ENCODE peak calls at places on chromosomes 12 and 14, in four cellular contexts. H, J, Y and U are unnamed samples. For H3K36me3, the result is how much of the 10 kb centered on the place peaks cover.

GRCh38 chr12:110737532-110737931 is 5.2 kb downstream of the PPP1CC start:
- DNase-seq in H (no peak), Y (no peak), J (no peak), U (no peak)

GRCh38 chr14:100402631-100403030 is 79.5 kb downstream of the SLC25A47 start:
- DNase-seq in J (no peak), H (peak), Y (no peak), U (no peak)

GRCh38 chr12:17588968-17589367 is 501.0 kb downstream of the RERGL start:
- DNase-seq in H (no peak), Y (no peak), J (peak), U (no peak)

GRCh38 chr12:19527876-19528275 is 88.6 kb downstream of the AEBP2 start:
- DNase-seq in Y (no peak), J (no peak), H (no peak), U (no peak)

GRCh38 chr14:72643317-72643801 is 250.5 kb downstream of the DPF3 start:
- DNase-seq in J (peak), Y (no peak), H (no peak), U (no peak)

GRCh38 chr12:62629971-62630739 is 163.5 kb downstream of the MON2 start:
- DNase-seq in H (no peak), Y (no peak), J (no peak), U (no peak)

GRCh38 chr12:52515927-52516831 is 4.0 kb downstream of the KRT5 start:
- DNase-seq in H (no peak), J (peak), Y (peak), U (no peak)

GRCh38 chr12:47034661-47035060 is 44.8 kb upstream of the PCED1B start:
- DNase-seq in J (no peak), H (no peak), Y (no peak), U (no peak)

GRCh38 chr12:88577537-88577936 is 2.7 kb downstream of the KITLG start:
- DNase-seq in J (peak), H (no peak), Y (no peak), U (no peak)

GRCh38 chr12:2984698-2985097 is 25.5 kb downstream of the TEAD4 start:
- DNase-seq in Y (no peak), J (peak), H (no peak), U (no peak)

GRCh38 chr14:69355955-69356321 is 42.2 kb downstream of the ERH start:
- DNase-seq in J (peak), Y (no peak), H (no peak), U (no peak)

GRCh38 chr14:69354383-69355154 is 43.5 kb downstream of the ERH start:
- DNase-seq in Y (peak), H (no peak), J (peak), U (peak)

GRCh38 chr14:69356903-69357543 is 41.1 kb downstream of the ERH start:
- DNase-seq in J (peak), H (no peak), Y (no peak), U (no peak)

GRCh38 chr14:69353168-69353567 is 44.9 kb downstream of the ERH start:
- DNase-seq in J (no peak), Y (no peak), H (no peak), U (no peak)

GRCh38 chr14:69355155-69355954 is 42.7 kb downstream of the ERH start:
- DNase-seq in H (no peak), J (no peak), Y (no peak), U (no peak)
- H3K4me3 ChIP-seq in H (no peak), J (no peak), Y (no peak), U (no peak)

GRCh38 chr14:103887170-103887501 is 39.8 kb upstream of the PPP1R13B start:
- DNase-seq in J (no peak), Y (no peak), H (no peak), U (no peak)

GRCh38 chr14:103884854-103885253 is 37.5 kb upstream of the PPP1R13B start:
- DNase-seq in J (no peak), Y (no peak), H (no peak), U (no peak)

GRCh38 chr14:103887557-103888115 is 40.3 kb upstream of the PPP1R13B start:
- DNase-seq in Y (no peak), J (no peak), H (no peak), U (no peak)

GRCh38 chr14:103885509-103885932 is 38.1 kb upstream of the PPP1R13B start:
- DNase-seq in H (no peak), J (no peak), Y (no peak), U (no peak)

GRCh38 chr14:103886304-103887169 is 39.2 kb upstream of the PPP1R13B start:
- DNase-seq in Y (no peak), H (no peak), J (no peak), U (no peak)
- TF ChIP-seq CTCF in Y (no peak), H (no peak), J (peak), U (no peak)

DNA sequence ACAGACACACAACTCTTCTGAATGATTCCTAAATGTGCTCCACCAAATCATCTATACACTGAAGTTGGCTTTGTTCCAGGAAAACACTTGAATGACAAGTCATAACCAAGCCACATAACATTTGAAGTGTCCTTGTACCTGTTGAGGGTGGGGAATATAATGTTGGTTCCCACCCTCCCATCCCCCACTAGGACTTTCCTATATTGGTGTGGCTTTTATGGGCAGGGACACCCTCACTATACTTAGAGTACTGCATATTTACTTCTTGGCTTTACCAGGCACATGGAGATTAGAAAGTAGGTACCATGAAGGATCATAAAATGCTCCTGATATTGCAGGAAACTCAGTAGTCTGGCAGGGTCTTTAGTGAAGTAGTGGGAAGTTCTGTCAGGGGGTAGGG is 9.7 kb upstream of the BHLHE41 start:
- DNase-seq in H (no peak), Y (no peak), J (no peak), U (peak)
- H3K36me3 ChIP-seq in H (under half), Y (under half), J (under half), U (under half)

GRCh38 chr12:57614178-57614947 is 3.1 kb downstream of the ARHGEF25 start:
- DNase-seq in Y (no peak), H (no peak), J (peak), U (no peak)
- H3K4me3 ChIP-seq in Y (no peak), H (no peak), J (no peak), U (no peak)

DNA sequence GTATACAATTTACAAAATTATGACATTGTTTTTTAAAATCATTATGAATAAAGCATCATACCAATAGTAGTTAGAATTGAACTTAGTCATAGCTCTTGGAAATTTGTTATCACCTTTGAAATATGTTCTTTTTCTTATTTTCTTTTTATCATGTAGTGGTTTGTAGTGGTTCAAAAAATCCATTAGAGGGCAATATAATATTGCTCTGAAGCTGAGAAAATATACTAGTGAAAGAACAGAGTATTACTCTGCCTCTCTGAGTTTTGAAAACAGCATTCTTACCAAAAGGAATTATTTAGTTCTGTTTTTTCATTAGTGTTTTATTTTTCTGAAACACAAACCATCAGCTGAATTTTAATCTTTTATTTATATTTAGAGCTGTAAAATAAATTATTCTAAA is 76.2 kb downstream of the PDZRN4 start:
- DNase-seq in J (peak), H (no peak), Y (no peak), U (no peak)
- TF ChIP-seq CTCF in J (no peak), H (peak), Y (no peak), U (no peak)

DNA sequence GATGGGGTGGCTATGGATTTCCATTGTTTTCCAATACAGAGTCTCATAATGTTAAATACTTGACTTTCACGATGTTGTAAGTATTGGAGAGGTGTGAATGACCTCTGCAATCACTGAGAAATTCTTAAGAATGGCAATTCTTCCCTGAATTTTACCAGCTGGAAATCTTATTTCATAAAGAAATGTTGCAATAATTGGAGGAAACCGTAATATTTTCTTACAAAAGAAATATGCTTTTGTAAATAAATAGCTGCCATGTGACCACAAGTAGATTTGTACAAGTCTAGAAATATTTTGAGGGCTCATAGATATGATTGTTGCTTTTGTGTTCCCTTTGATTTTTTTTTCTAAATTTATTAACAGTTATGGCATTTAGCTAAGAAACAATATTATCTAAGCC is 308.7 kb upstream of the ATP2B1 start:
- DNase-seq in J (no peak), Y (no peak), H (no peak), U (no peak)
- H3K36me3 ChIP-seq in J (under half), Y (under half), H (under half), U (under half)